ENCODE peak calls at places on chromosomes 1 and 21, in eight cellular contexts. One of them, this sample, is unnamed.

GRCh38 chr1:154425172-154425571 is 20.0 kb downstream of the IL6R start:
- DNase-seq in central memory CD4-positive, alpha-beta T cell: no peak
- DNase-seq in AG10803: no peak
- DNase-seq in HFF-Myc: no peak
- DNase-seq in stimulated activated CD8-positive, alpha-beta memory T cell treated with anti-CD3 and anti-CD28 coated beads, Interleukin-7, amount 100 ng/mL, for 1 hour: no peak
- DNase-seq in activated CD4-positive, alpha-beta T cell treated with anti-CD3 and anti-CD28 coated beads, Interleukin-2, amount 10 ng/mL, durations not matched to agents 24 days and 14 days: no peak
- DNase-seq in A549: no peak
- DNase-seq in heart left ventricle: no peak
- DNase-seq in this sample: no peak

GRCh38 chr1:10490271-10490970 is 15.7 kb downstream of the PEX14 start:
- DNase-seq in heart left ventricle: no peak
- DNase-seq in HFF-Myc: no peak
- DNase-seq in activated CD4-positive, alpha-beta T cell treated with anti-CD3 and anti-CD28 coated beads, Interleukin-2, amount 10 ng/mL, durations not matched to agents 24 days and 14 days: no peak
- DNase-seq in A549: no peak
- DNase-seq in AG10803: no peak
- DNase-seq in stimulated activated CD8-positive, alpha-beta memory T cell treated with anti-CD3 and anti-CD28 coated beads, Interleukin-7, amount 100 ng/mL, for 1 hour: no peak
- DNase-seq in central memory CD4-positive, alpha-beta T cell: no peak
- DNase-seq in this sample: no peak

GRCh38 chr1:21933397-21934248 is 3.5 kb downstream of the HSPG2 start:
- DNase-seq in HFF-Myc: no peak
- DNase-seq in central memory CD4-positive, alpha-beta T cell: no peak
- DNase-seq in activated CD4-positive, alpha-beta T cell treated with anti-CD3 and anti-CD28 coated beads, Interleukin-2, amount 10 ng/mL, durations not matched to agents 24 days and 14 days: no peak
- DNase-seq in heart left ventricle: peak
- DNase-seq in AG10803: no peak
- DNase-seq in A549: no peak
- DNase-seq in stimulated activated CD8-positive, alpha-beta memory T cell treated with anti-CD3 and anti-CD28 coated beads, Interleukin-7, amount 100 ng/mL, for 1 hour: no peak
- DNase-seq in this sample: no peak

GRCh38 chr1:230270185-230270939 is 155.8 kb downstream of the PGBD5 start:
- DNase-seq in HFF-Myc: no peak
- DNase-seq in central memory CD4-positive, alpha-beta T cell: no peak
- DNase-seq in A549: no peak
- DNase-seq in stimulated activated CD8-positive, alpha-beta memory T cell treated with anti-CD3 and anti-CD28 coated beads, Interleukin-7, amount 100 ng/mL, for 1 hour: no peak
- DNase-seq in heart left ventricle: no peak
- DNase-seq in activated CD4-positive, alpha-beta T cell treated with anti-CD3 and anti-CD28 coated beads, Interleukin-2, amount 10 ng/mL, durations not matched to agents 24 days and 14 days: peak
- DNase-seq in AG10803: peak
- DNase-seq in this sample: no peak

GRCh38 chr21:29299046-29299905 is 554 bp downstream of the BACH1 start:
- DNase-seq in stimulated activated CD8-positive, alpha-beta memory T cell treated with anti-CD3 and anti-CD28 coated beads, Interleukin-7, amount 100 ng/mL, for 1 hour: peak
- DNase-seq in A549: peak
- DNase-seq in HFF-Myc: no peak
- DNase-seq in AG10803: peak
- DNase-seq in central memory CD4-positive, alpha-beta T cell: peak
- DNase-seq in activated CD4-positive, alpha-beta T cell treated with anti-CD3 and anti-CD28 coated beads, Interleukin-2, amount 10 ng/mL, durations not matched to agents 24 days and 14 days: peak
- DNase-seq in heart left ventricle: peak
- DNase-seq in this sample: peak

GRCh38 chr1:201272838-201273237 is 10.5 kb upstream of the PKP1 start:
- DNase-seq in central memory CD4-positive, alpha-beta T cell: no peak
- DNase-seq in HFF-Myc: no peak
- DNase-seq in stimulated activated CD8-positive, alpha-beta memory T cell treated with anti-CD3 and anti-CD28 coated beads, Interleukin-7, amount 100 ng/mL, for 1 hour: no peak
- DNase-seq in A549: no peak
- DNase-seq in activated CD4-positive, alpha-beta T cell treated with anti-CD3 and anti-CD28 coated beads, Interleukin-2, amount 10 ng/mL, durations not matched to agents 24 days and 14 days: no peak
- DNase-seq in AG10803: no peak
- DNase-seq in heart left ventricle: no peak
- DNase-seq in this sample: no peak

GRCh38 chr1:147669475-147670318 is 627 bp downstream of the ACP6 start:
- DNase-seq in stimulated activated CD8-positive, alpha-beta memory T cell treated with anti-CD3 and anti-CD28 coated beads, Interleukin-7, amount 100 ng/mL, for 1 hour: no peak
- DNase-seq in heart left ventricle: peak
- DNase-seq in AG10803: peak
- DNase-seq in activated CD4-positive, alpha-beta T cell treated with anti-CD3 and anti-CD28 coated beads, Interleukin-2, amount 10 ng/mL, durations not matched to agents 24 days and 14 days: peak
- DNase-seq in A549: peak
- DNase-seq in central memory CD4-positive, alpha-beta T cell: peak
- DNase-seq in HFF-Myc: no peak
- DNase-seq in this sample: peak

GRCh38 chr21:41360072-41360821 is 1.6 kb upstream of the MX2 start:
- DNase-seq in heart left ventricle: peak
- DNase-seq in central memory CD4-positive, alpha-beta T cell: no peak
- DNase-seq in AG10803: peak
- DNase-seq in stimulated activated CD8-positive, alpha-beta memory T cell treated with anti-CD3 and anti-CD28 coated beads, Interleukin-7, amount 100 ng/mL, for 1 hour: no peak
- DNase-seq in HFF-Myc: no peak
- DNase-seq in activated CD4-positive, alpha-beta T cell treated with anti-CD3 and anti-CD28 coated beads, Interleukin-2, amount 10 ng/mL, durations not matched to agents 24 days and 14 days: peak
- DNase-seq in A549: no peak
- DNase-seq in this sample: no peak

GRCh38 chr1:17286646-17287045 is 21.4 kb upstream of the PADI4 start:
- DNase-seq in A549: no peak
- DNase-seq in activated CD4-positive, alpha-beta T cell treated with anti-CD3 and anti-CD28 coated beads, Interleukin-2, amount 10 ng/mL, durations not matched to agents 24 days and 14 days: no peak
- DNase-seq in central memory CD4-positive, alpha-beta T cell: no peak
- DNase-seq in stimulated activated CD8-positive, alpha-beta memory T cell treated with anti-CD3 and anti-CD28 coated beads, Interleukin-7, amount 100 ng/mL, for 1 hour: no peak
- DNase-seq in heart left ventricle: no peak
- DNase-seq in AG10803: no peak
- DNase-seq in HFF-Myc: no peak
- DNase-seq in this sample: no peak

GRCh38 chr1:201376464-201377374 is 761 bp downstream of the TNNT2 start:
- DNase-seq in heart left ventricle: peak
- DNase-seq in stimulated activated CD8-positive, alpha-beta memory T cell treated with anti-CD3 and anti-CD28 coated beads, Interleukin-7, amount 100 ng/mL, for 1 hour: no peak
- DNase-seq in A549: peak
- DNase-seq in central memory CD4-positive, alpha-beta T cell: no peak
- DNase-seq in AG10803: peak
- DNase-seq in activated CD4-positive, alpha-beta T cell treated with anti-CD3 and anti-CD28 coated beads, Interleukin-2, amount 10 ng/mL, durations not matched to agents 24 days and 14 days: peak
- DNase-seq in HFF-Myc: peak
- DNase-seq in this sample: no peak

GRCh38 chr21:26388731-26389231 is 184.3 kb downstream of the CYYR1 start:
- DNase-seq in heart left ventricle: no peak
- DNase-seq in A549: peak
- DNase-seq in HFF-Myc: peak
- DNase-seq in activated CD4-positive, alpha-beta T cell treated with anti-CD3 and anti-CD28 coated beads, Interleukin-2, amount 10 ng/mL, durations not matched to agents 24 days and 14 days: no peak
- DNase-seq in central memory CD4-positive, alpha-beta T cell: no peak
- DNase-seq in stimulated activated CD8-positive, alpha-beta memory T cell treated with anti-CD3 and anti-CD28 coated beads, Interleukin-7, amount 100 ng/mL, for 1 hour: no peak
- DNase-seq in AG10803: peak
- DNase-seq in this sample: no peak

GRCh38 chr1:70487910-70488665 is 77.0 kb downstream of the CTH start:
- DNase-seq in central memory CD4-positive, alpha-beta T cell: no peak
- DNase-seq in A549: no peak
- DNase-seq in activated CD4-positive, alpha-beta T cell treated with anti-CD3 and anti-CD28 coated beads, Interleukin-2, amount 10 ng/mL, durations not matched to agents 24 days and 14 days: peak
- DNase-seq in heart left ventricle: no peak
- DNase-seq in HFF-Myc: no peak
- DNase-seq in stimulated activated CD8-positive, alpha-beta memory T cell treated with anti-CD3 and anti-CD28 coated beads, Interleukin-7, amount 100 ng/mL, for 1 hour: no peak
- DNase-seq in AG10803: no peak
- DNase-seq in this sample: no peak

GRCh38 chr21:32245971-32246370 is 32.9 kb downstream of the MIS18A start:
- DNase-seq in A549: no peak
- DNase-seq in activated CD4-positive, alpha-beta T cell treated with anti-CD3 and anti-CD28 coated beads, Interleukin-2, amount 10 ng/mL, durations not matched to agents 24 days and 14 days: no peak
- DNase-seq in central memory CD4-positive, alpha-beta T cell: no peak
- DNase-seq in AG10803: no peak
- DNase-seq in heart left ventricle: no peak
- DNase-seq in stimulated activated CD8-positive, alpha-beta memory T cell treated with anti-CD3 and anti-CD28 coated beads, Interleukin-7, amount 100 ng/mL, for 1 hour: no peak
- DNase-seq in HFF-Myc: no peak
- DNase-seq in this sample: no peak

This sample was measured in central memory CD8-positive, alpha-beta T cell.